ENCODE peak calls at places on chromosomes 2 and 18, in five cellular contexts. F is GM23338; S is CD8-positive, alpha-beta T cell; H is adrenal gland; U is GM12864. K is an unnamed sample.

GRCh38 chr2:101036562-101036961 is 34.5 kb downstream of the RPL31 start:
- DNase-seq in H (no peak), S (no peak), U (no peak), F (peak), K (no peak)

GRCh38 chr2:236714061-236714460 is 144.4 kb downstream of the ACKR3 start:
- DNase-seq in F (no peak), S (no peak), U (no peak), H (no peak), K (no peak)

GRCh38 chr2:3223080-3223923 is 154.3 kb downstream of the EIPR1 start:
- DNase-seq in F (no peak), U (peak), S (peak), H (no peak), K (no peak)

GRCh38 chr18:10482363-10482984 is 28.0 kb downstream of the APCDD1 start:
- DNase-seq in H (no peak), U (no peak), S (no peak), F (peak), K (no peak)

GRCh38 chr2:169046440-169047151 is 15.5 kb upstream of the ABCB11 start:
- DNase-seq in U (no peak), S (no peak), F (no peak), H (no peak), K (no peak)

GRCh38 chr18:3305354-3305762 is 43.4 kb downstream of the MYL12B start:
- DNase-seq in F (no peak), H (no peak), S (no peak), U (no peak), K (peak)

GRCh38 chr18:48922801-48923730 is 27.7 kb downstream of the SMAD7 start:
- DNase-seq in F (peak), U (no peak), S (no peak), H (no peak), K (peak)

GRCh38 chr2:165801176-165801575 is 7.1 kb upstream of the GALNT3 start:
- DNase-seq in F (no peak), H (no peak), U (no peak), S (no peak), K (no peak)

GRCh38 chr2:173161040-173161439 is 85.4 kb downstream of the MAP3K20 start:
- DNase-seq in F (no peak), S (no peak), U (no peak), H (no peak), K (no peak)

GRCh38 chr2:34979148-34979547 is 1376.4 kb upstream of the CRIM1 start:
- DNase-seq in U (no peak), H (no peak), S (no peak), F (no peak), K (no peak)

GRCh38 chr2:48346124-48346536 is 183.8 kb upstream of the STON1 start:
- DNase-seq in F (no peak), U (no peak), S (no peak), H (peak), K (peak)

GRCh38 chr2:198471291-198471690 is 666.9 kb downstream of the PLCL1 start:
- DNase-seq in S (no peak), F (peak), H (no peak), U (no peak), K (no peak)

GRCh38 chr2:38652431-38653273 is 13.3 kb upstream of the GALM start:
- DNase-seq in U (no peak), F (no peak), S (no peak), H (no peak), K (no peak)

GRCh38 chr2:110679337-110679707 is 1.5 kb upstream of the BUB1 start:
- DNase-seq in H (no peak), S (no peak), U (no peak), F (no peak), K (no peak)

GRCh38 chr2:150532883-150533282 is 45.4 kb upstream of the RND3 start:
- DNase-seq in S (no peak), U (no peak), H (no peak), F (no peak), K (peak)

GRCh38 chr2:176106636-176107539 is at the start of gene HOXD11:
- DNase-seq in U (no peak), F (peak), S (no peak), H (no peak), K (no peak)

GRCh38 chr2:238895361-238895882 is 47.5 kb downstream of the TWIST2 start:
- DNase-seq in F (no peak), H (no peak), S (no peak), U (no peak), K (no peak)

GRCh38 chr2:149136111-149136510 is 97.6 kb downstream of the LYPD6B start:
- DNase-seq in H (no peak), F (no peak), S (no peak), U (no peak), K (no peak)

GRCh38 chr2:222000326-222000725 is 298.5 kb downstream of the PAX3 start:
- DNase-seq in F (no peak), H (no peak), S (no peak), U (no peak), K (no peak)

GRCh38 chr2:16662440-16662839 is 3.2 kb downstream of the CYRIA start:
- DNase-seq in F (no peak), S (no peak), U (no peak), H (peak), K (no peak)

GRCh38 chr18:41371718-41372117 is 583.3 kb upstream of the PIK3C3 start:
- DNase-seq in H (no peak), F (no peak), U (no peak), S (no peak), K (no peak)

GRCh38 chr2:77013457-77013856 is 508.7 kb downstream of the LRRTM4 start:
- DNase-seq in S (no peak), F (no peak), U (no peak), H (no peak), K (no peak)

GRCh38 chr2:120922571-120923332 is 187.1 kb downstream of the GLI2 start:
- DNase-seq in S (no peak), U (no peak), F (no peak), H (no peak), K (no peak)

GRCh38 chr2:215363039-215363438 is 51.2 kb downstream of the ATIC start:
- DNase-seq in F (no peak), U (no peak), S (no peak), H (no peak), K (no peak)

GRCh38 chr2:28447943-28448737 is 47.7 kb upstream of the PLB1 start:
- DNase-seq in H (no peak), F (no peak), S (no peak), U (no peak), K (peak)

GRCh38 chr2:218168635-218169462 is 2.1 kb upstream of the CXCR1 start:
- DNase-seq in F (peak), S (peak), U (no peak), H (peak), K (no peak)

GRCh38 chr2:218168016-218168415 is 1.3 kb upstream of the CXCR1 start:
- DNase-seq in H (no peak), F (no peak), S (no peak), U (no peak), K (no peak)

GRCh38 chr2:218162817-218163216 is 3.9 kb downstream of the CXCR1 start:
- DNase-seq in S (no peak), U (no peak), H (no peak), F (no peak), K (no peak)

GRCh38 chr2:218169757-218170546 is 3.2 kb upstream of the CXCR1 start:
- DNase-seq in S (no peak), U (no peak), H (no peak), F (no peak), K (no peak)

DNA sequence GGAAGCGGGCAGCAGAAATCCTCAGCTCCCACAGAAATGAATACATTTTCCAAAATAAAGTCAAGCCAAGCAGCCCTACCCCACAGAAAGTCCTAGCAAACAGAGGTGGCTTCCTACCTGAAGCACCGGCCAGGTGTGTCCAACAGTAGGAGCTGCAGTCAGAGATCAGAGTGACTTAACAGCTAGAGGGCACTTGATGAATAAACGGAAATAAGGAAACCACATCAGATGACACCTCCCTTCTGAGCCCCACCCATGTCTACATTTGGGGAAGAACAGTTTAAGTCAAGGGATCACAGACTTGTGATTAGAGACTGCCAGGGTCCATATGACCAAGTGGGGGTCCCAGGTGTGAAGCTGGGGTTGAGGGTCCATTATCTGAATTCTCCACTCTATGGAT is at the start of gene CXCR1:
- DNase-seq in F (no peak), U (no peak), S (peak), H (no peak), K (no peak)
- TF ChIP-seq CTCF in F (no peak), U (no peak), S (no peak), H (no peak), K (no peak)

GRCh38 chr18:6498265-6498664 is 83.6 kb upstream of the L3MBTL4 start:
- DNase-seq in F (no peak), U (no peak), H (no peak), S (no peak), K (no peak)
- H3K4me3 ChIP-seq in F (no peak), U (no peak), H (no peak), S (no peak), K (no peak)

DNA sequence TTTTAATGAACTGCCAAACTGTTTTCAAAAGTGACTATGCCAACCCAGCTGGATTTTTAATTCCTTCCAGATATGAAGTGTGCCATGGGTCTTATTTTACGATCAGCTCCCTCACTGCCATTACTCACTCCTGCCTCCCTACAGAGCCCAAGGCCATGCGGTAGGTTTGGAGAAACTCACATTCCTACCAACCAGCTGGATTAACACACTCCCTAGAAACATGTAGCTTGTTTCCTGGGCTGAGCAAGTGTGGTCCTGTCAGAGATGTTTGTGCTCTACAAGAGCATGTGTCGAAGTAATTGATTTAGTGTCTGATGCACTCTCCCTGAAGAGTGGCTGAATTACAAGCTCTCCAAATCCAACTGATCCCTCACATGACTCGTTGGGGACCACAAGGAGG is 82.5 kb downstream of the SPP2 start:
- DNase-seq in U (no peak), S (no peak), F (no peak), H (no peak), K (peak)
- TF ChIP-seq CTCF in U (no peak), S (no peak), F (no peak), H (no peak), K (no peak)

GRCh38 chr2:11656671-11657101 is 13.3 kb downstream of the NTSR2 start:
- DNase-seq in H (no peak), F (no peak), U (no peak), S (no peak), K (no peak)
- H3K4me3 ChIP-seq in H (no peak), F (no peak), U (no peak), S (no peak), K (no peak)

GRCh38 chr2:228688007-228688645 is 506.6 kb upstream of the SPHKAP start:
- DNase-seq in F (no peak), S (no peak), U (no peak), H (no peak), K (no peak)

GRCh38 chr2:228690681-228691080 is 509.2 kb upstream of the SPHKAP start:
- DNase-seq in U (no peak), F (no peak), S (no peak), H (no peak), K (no peak)

GRCh38 chr2:228689049-228689448 is 507.6 kb upstream of the SPHKAP start:
- DNase-seq in S (no peak), H (no peak), U (no peak), F (peak), K (no peak)
- TF ChIP-seq CTCF in S (no peak), H (no peak), U (no peak), F (peak), K (peak)

GRCh38 chr2:96867756-96868554 is 1.9 kb downstream of the SEMA4C start:
- DNase-seq in S (no peak), U (no peak), H (no peak), F (no peak), K (no peak)

GRCh38 chr2:96866586-96866985 is 3.3 kb downstream of the SEMA4C start:
- DNase-seq in H (no peak), U (no peak), S (no peak), F (no peak), K (no peak)

GRCh38 chr2:96865654-96866053 is 4.2 kb downstream of the SEMA4C start:
- DNase-seq in S (no peak), F (no peak), H (no peak), U (no peak), K (no peak)

GRCh38 chr2:96866149-96866548 is 3.7 kb downstream of the SEMA4C start:
- DNase-seq in F (no peak), S (no peak), H (no peak), U (no peak), K (no peak)

DNA sequence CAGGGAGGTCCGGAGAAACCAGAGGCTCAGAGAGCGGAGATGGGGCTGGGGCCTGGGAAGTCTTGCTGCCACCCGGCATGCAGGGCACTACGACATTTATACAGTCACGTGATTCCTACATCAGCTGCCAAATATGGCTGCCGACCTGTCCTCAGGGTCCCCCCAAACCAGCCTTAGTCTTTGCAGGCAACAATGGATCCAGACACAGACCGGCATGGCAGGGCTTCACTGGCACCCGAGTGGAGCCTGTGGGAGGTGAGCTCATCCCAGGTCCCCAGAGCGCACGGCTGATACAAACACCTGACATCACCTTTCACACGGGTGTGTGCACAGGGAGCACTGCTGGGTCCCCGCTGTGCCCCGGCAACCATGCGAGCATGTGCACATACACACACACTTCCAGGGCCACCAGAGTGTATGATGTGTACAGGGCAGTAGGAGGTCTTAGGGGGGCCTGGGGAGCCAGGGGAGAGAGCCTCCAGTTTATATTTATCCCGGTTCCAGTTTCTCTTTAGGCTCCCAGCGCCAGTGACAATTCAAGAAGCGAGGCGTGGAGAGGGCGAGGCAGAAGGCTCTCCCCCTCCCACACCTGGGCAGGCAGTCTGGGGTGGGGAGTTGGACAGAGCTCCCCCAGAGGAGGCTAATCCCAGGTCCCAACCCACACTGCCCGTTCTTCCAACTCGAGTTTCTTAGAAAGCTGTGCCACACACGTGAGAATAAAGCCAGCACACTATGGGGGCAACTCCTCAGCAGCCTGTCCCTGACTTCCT is 2.7 kb downstream of the SEMA4C start:
- DNase-seq in U (no peak), F (no peak), S (no peak), H (no peak), K (no peak)
- H3K4me3 ChIP-seq in U (peak), F (peak), S (peak), H (no peak), K (peak)

DNA sequence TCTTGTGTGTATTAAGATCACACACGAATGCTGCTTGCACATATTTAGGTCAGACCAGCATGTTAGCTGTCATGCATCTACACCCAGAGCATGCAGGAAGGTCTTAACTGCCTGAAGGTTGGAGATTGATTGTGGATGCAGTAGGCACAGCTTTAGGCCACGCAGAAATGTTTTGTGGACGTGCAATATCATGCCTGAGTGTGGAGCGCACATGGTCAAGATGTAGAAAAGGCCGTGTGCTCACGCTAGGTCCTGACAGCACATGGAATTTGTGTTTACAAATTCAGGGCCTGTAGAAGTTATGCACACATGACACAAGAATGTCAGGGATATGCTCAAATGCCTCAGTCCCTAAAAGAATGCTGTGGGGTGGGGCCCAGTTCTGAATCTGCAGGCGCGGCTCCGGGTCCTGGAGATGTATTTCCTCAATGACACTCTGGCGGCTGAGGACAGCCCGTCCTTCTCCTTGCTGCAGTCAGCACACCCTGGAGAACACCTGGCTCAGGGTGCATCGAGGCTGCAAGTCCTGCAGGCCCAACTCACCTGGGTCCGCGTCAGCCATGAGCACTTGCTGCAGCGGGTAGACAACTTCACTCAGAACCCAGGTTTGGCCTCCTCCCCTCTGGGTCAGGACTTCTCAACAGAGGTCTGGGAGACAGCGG is 27.9 kb downstream of the MARCO start:
- DNase-seq in F (no peak), U (no peak), H (no peak), S (no peak), K (no peak)
- TF ChIP-seq CTCF in F (no peak), U (no peak), H (no peak), S (no peak), K (no peak)

K was measured in AG09309.